ENCODE peak calls at places on chromosomes 13 and 19, in five cellular contexts. E is uterus, V is epithelial cell of prostate, H is ascending aorta, S is AG04450. I is an unnamed sample.

GRCh38 chr19:2494447-2495129 is 18.7 kb downstream of the GADD45B start:
- DNase-seq in V (no peak), H (peak; percentile 69), E (peak; percentile 74), S (no peak), I (peak; percentile 95)

GRCh38 chr13:79401259-79402071 is 4.6 kb downstream of the RBM26 start:
- DNase-seq in S (no peak), E (no peak), V (no peak), H (no peak), I (no peak)

GRCh38 chr13:79799049-79799448 is 318.1 kb downstream of the NDFIP2 start:
- DNase-seq in H (no peak), E (no peak), S (no peak), V (no peak), I (no peak)

GRCh38 chr13:44230736-44231135 is 142.9 kb upstream of the SERP2 start:
- DNase-seq in H (no peak), V (no peak), S (no peak), E (no peak), I (no peak)

GRCh38 chr13:89897681-89898080 is 1449.8 kb upstream of the MIR17HG start:
- DNase-seq in E (no peak), H (no peak), S (no peak), V (no peak), I (no peak)

GRCh38 chr19:8397746-8398721 is 7.9 kb downstream of the RAB11B start:
- DNase-seq in H (no peak), V (no peak), S (no peak), E (no peak), I (no peak)

GRCh38 chr13:36887758-36888521 is 32.1 kb downstream of the SMAD9 start:
- DNase-seq in V (no peak), S (no peak), H (no peak), E (no peak), I (no peak)

GRCh38 chr13:88086577-88086976 is 415.4 kb downstream of the SLITRK5 start:
- DNase-seq in E (no peak), V (peak; percentile 27), H (no peak), S (peak; percentile 23), I (no peak)

GRCh38 chr19:335486-336066 is 9.0 kb downstream of the MIER2 start:
- DNase-seq in V (no peak), E (no peak), H (no peak), S (no peak), I (no peak)

GRCh38 chr19:2648528-2648937 is 54.0 kb downstream of the GNG7 start:
- DNase-seq in S (peak; percentile 44), V (peak; percentile 40), E (peak; percentile 60), H (no peak), I (peak; percentile 74)

GRCh38 chr13:56755181-56755580 is 385.5 kb upstream of the PRR20A start:
- DNase-seq in E (no peak), S (no peak), H (no peak), V (no peak), I (no peak)

GRCh38 chr19:3443840-3444694 is 36.3 kb downstream of the SMIM24 start:
- DNase-seq in H (no peak), E (peak; percentile 60), V (no peak), S (no peak), I (no peak)

GRCh38 chr19:1935484-1936208 is 5.3 kb upstream of the CSNK1G2 start:
- DNase-seq in V (no peak), H (no peak), S (no peak), E (no peak), I (no peak)

GRCh38 chr19:35557539-35558399 is 5.7 kb downstream of the ATP4A start:
- DNase-seq in S (no peak), V (no peak), E (no peak), H (no peak), I (no peak)

GRCh38 chr13:52414963-52415362 is 9.0 kb upstream of the THSD1 start:
- DNase-seq in E (no peak), H (no peak), V (peak; percentile 49), S (no peak), I (no peak)

GRCh38 chr13:21106089-21106488 is 44.7 kb upstream of the LATS2 start:
- DNase-seq in V (no peak), S (peak; percentile 32), H (no peak), E (no peak), I (no peak)

GRCh38 chr19:33404506-33404905 is 31.0 kb downstream of the CEBPG start:
- DNase-seq in E (no peak), H (no peak), S (no peak), V (no peak), I (no peak)

GRCh38 chr19:35608250-35608649 is 4.3 kb upstream of the HAUS5 start:
- DNase-seq in S (no peak), E (no peak), V (no peak), H (no peak), I (no peak)

GRCh38 chr13:105090244-105090643 is 1445.2 kb downstream of the EFNB2 start:
- DNase-seq in E (no peak), V (no peak), S (no peak), H (no peak), I (no peak)

GRCh38 chr13:106391271-106391670 is 144.2 kb downstream of the EFNB2 start:
- DNase-seq in H (no peak), E (no peak), S (no peak), V (no peak), I (no peak)

GRCh38 chr13:22757530-22758120 is 423.2 kb upstream of the SGCG start:
- DNase-seq in E (no peak), S (no peak), V (no peak), H (no peak), I (no peak)

GRCh38 chr19:51572908-51573307 is 1.8 kb downstream of the ZNF175 start:
- DNase-seq in E (no peak), V (no peak), S (peak; percentile 24), H (no peak), I (no peak)

GRCh38 chr13:109764045-109764444 is 22.3 kb downstream of the IRS2 start:
- DNase-seq in E (no peak), V (no peak), S (no peak), H (no peak), I (no peak)

GRCh38 chr13:109667754-109668360 is 118.5 kb downstream of the IRS2 start:
- DNase-seq in E (no peak), V (no peak), S (no peak), H (no peak), I (no peak)

GRCh38 chr13:113115363-113116205 is 7.0 kb upstream of the F10 start:
- DNase-seq in H (no peak), S (no peak), V (no peak), E (no peak), I (peak; percentile 64)

GRCh38 chr19:51729781-51730180 is 6.0 kb upstream of the HAS1 start:
- DNase-seq in V (no peak), S (no peak), H (no peak), E (no peak), I (no peak)

GRCh38 chr13:107373551-107373950 is 805.6 kb upstream of the ARGLU1 start:
- DNase-seq in E (no peak), S (peak; percentile 65), V (no peak), H (no peak), I (no peak)

GRCh38 chr13:107866666-107867623 is 348.4 kb downstream of the LIG4 start:
- DNase-seq in E (no peak), V (no peak), H (no peak), S (no peak), I (no peak)

GRCh38 chr13:97160421-97160820 is 61.7 kb upstream of the MBNL2 start:
- DNase-seq in S (no peak), H (no peak), V (no peak), E (no peak), I (no peak)

GRCh38 chr13:48320906-48321510 is 17.5 kb downstream of the RB1 start:
- DNase-seq in S (no peak), E (no peak), V (no peak), H (no peak), I (no peak)

GRCh38 chr13:100573121-100573520 is 15.5 kb downstream of the GGACT start:
- DNase-seq in H (no peak), S (peak; percentile 48), V (peak; percentile 37), E (peak; percentile 57), I (no peak)

GRCh38 chr13:23488442-23488841 is 54.9 kb upstream of the SACS start:
- DNase-seq in H (no peak), V (peak; percentile 59), S (no peak), E (no peak), I (no peak)

GRCh38 chr13:20721454-20722357 is 18.2 kb downstream of the IL17D start:
- DNase-seq in V (no peak), E (peak; percentile 61), H (no peak), S (peak; percentile 24), I (no peak)

GRCh38 chr13:49733181-49733951 is 42.1 kb upstream of the EBPL start:
- DNase-seq in E (no peak), V (no peak), H (no peak), S (no peak), I (no peak)
- H3K27ac ChIP-seq in E (no peak overlapping the region), V (no peak overlapping the region), H (no peak overlapping the region), S (no peak overlapping the region), I (no peak overlapping the region)

DNA sequence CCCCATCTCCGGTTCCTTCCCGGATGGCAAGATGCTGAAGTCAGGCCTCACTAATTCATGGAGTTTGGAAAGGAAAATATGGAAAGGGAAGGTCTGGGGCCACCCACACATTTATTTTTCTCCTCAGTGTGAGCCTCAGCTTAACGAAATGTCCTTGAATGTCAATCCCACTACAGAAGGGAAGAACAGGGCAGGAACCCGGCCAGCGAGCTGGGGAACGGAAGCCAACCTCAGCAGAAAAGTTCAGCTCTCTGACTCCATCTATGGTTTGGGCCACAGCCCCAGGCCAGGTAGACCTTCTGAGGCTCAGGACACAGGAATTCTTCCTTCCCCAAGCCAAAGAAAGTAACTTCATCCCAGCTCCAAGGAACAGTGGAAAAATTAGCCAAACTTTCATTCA is 8.4 kb downstream of the C19orf12 start:
- DNase-seq in S (no peak), H (no peak), V (no peak), E (no peak), I (no peak)
- H3K27ac ChIP-seq in S (no peak overlapping the region), H (no peak overlapping the region), V (no peak overlapping the region), E (no peak overlapping the region), I (no peak overlapping the region)

GRCh38 chr13:46575321-46575721 is 22.4 kb downstream of the LRCH1 start:
- DNase-seq in V (no peak), H (no peak), S (peak; percentile 46), E (no peak), I (no peak)
- H3K27ac ChIP-seq in V (no peak overlapping the region), H (peak overlapping the region; percentile 66), S (peak overlapping the region; percentile 22), E (no peak overlapping the region), I (peak overlapping the region; percentile 64)

GRCh38 chr19:40778865-40779284 is 828 bp downstream of the RAB4B start:
- DNase-seq in S (no peak), H (no peak), E (no peak), V (no peak), I (no peak)

GRCh38 chr19:40778045-40778864 is at the start of gene RAB4B:
- DNase-seq in E (peak; percentile 100), H (peak; percentile 99), S (peak; percentile 100), V (peak; percentile 95), I (peak; percentile 100)

GRCh38 chr19:40780582-40780981 is 2.5 kb downstream of the RAB4B start:
- DNase-seq in E (no peak), S (no peak), V (no peak), H (no peak), I (no peak)

GRCh38 chr19:40783711-40784110 is 5.7 kb downstream of the RAB4B start:
- DNase-seq in V (no peak), S (no peak), H (no peak), E (no peak), I (no peak)

DNA sequence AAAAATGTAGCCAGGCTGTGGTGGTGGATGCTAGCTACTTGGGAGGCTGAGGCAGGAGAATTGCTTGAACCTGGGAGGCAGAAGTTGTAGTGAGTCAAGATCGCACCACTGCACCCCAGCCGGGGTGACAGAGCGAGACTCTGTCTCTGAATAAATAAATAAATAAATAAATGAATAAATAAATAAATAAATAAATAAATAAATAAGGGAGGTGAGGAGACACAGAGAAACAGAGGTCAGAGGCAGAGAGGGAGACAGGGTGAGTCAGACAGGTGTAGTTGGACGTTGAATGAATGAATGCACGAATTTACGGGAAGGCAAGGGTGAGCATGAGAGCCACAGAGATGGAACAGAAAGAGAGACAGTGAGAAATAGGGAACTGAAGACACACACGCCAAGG is 3.1 kb downstream of the RAB4B start:
- DNase-seq in V (no peak), E (no peak), H (no peak), S (no peak), I (no peak)
- H3K27ac ChIP-seq in V (no peak overlapping the region), E (no peak overlapping the region), H (no peak overlapping the region), S (no peak overlapping the region), I (no peak overlapping the region)

I was measured in coronary artery.